ENCODE peak calls at places on chromosomes 5 and 9, in ten cellular contexts. Z, W, O, A, U, V, M, P, L and Y are unnamed samples.

GRCh38 chr9:75979362-75979761 is 88.9 kb downstream of the PCSK5 start:
- DNase-seq in Z (no peak), W (no peak), O (peak; percentile 51), A (peak; percentile 34), U (no peak), V (no peak), M (peak; percentile 22), P (no peak), L (no peak), Y (no peak)

GRCh38 chr9:112487008-112487798 is 576 bp downstream of the KIAA1958 start:
- DNase-seq in Z (no peak), W (peak; percentile 70), O (peak; percentile 74), A (peak; percentile 76), U (peak; percentile 77), V (peak; percentile 41), M (peak; percentile 53), P (peak; percentile 74), L (no peak), Y (peak; percentile 65)

GRCh38 chr5:57315941-57316340 is 142.1 kb downstream of the GPBP1 start:
- DNase-seq in Z (no peak), W (no peak), O (no peak), A (no peak), U (no peak), V (no peak), M (no peak), P (no peak), L (no peak), Y (no peak)

GRCh38 chr5:130141689-130142320 is 237.5 kb downstream of the CHSY3 start:
- DNase-seq in Z (no peak), W (no peak), O (peak; percentile 66), A (peak; percentile 55), U (no peak), V (no peak), M (peak; percentile 70), P (peak; percentile 45), L (peak; percentile 10), Y (no peak)

GRCh38 chr9:93064392-93065124 is 6.1 kb downstream of the SUSD3 start:
- DNase-seq in Z (no peak), W (peak; percentile 90), O (peak; percentile 50), A (no peak), U (no peak), V (peak; percentile 90), M (no peak), P (peak; percentile 70), L (no peak), Y (peak; percentile 46)

GRCh38 chr9:134710271-134710540 is 68.6 kb downstream of the COL5A1 start:
- DNase-seq in Z (no peak), W (no peak), O (no peak), A (peak; percentile 34), U (no peak), V (no peak), M (no peak), P (no peak), L (no peak), Y (no peak)

GRCh38 chr5:144142030-144142825 is 28.2 kb downstream of the YIPF5 start:
- DNase-seq in Z (no peak), W (peak; percentile 2), O (no peak), A (peak; percentile 81), U (no peak), V (no peak), M (peak; percentile 65), P (no peak), L (peak; percentile 7), Y (no peak)

GRCh38 chr5:172383231-172383802 is 71.0 kb downstream of the SH3PXD2B start:
- DNase-seq in Z (no peak), W (no peak), O (no peak), A (peak; percentile 40), U (no peak), V (no peak), M (peak; percentile 40), P (no peak), L (peak; percentile 48), Y (no peak)

GRCh38 chr9:1978941-1979340 is 36.2 kb upstream of the SMARCA2 start:
- DNase-seq in Z (no peak), W (no peak), O (peak; percentile 40), A (peak; percentile 93), U (no peak), V (no peak), M (peak; percentile 80), P (no peak), L (no peak), Y (no peak)

GRCh38 chr9:80305136-80305535 is 733.4 kb downstream of the TLE4 start:
- DNase-seq in Z (no peak), W (no peak), O (no peak), A (no peak), U (no peak), V (no peak), M (no peak), P (no peak), L (no peak), Y (no peak)

GRCh38 chr5:159971931-159972461 is 36.9 kb upstream of the TTC1 start:
- DNase-seq in Z (no peak), W (no peak), O (peak; percentile 47), A (peak; percentile 61), U (no peak), V (no peak), M (peak; percentile 24), P (no peak), L (no peak), Y (no peak)

GRCh38 chr5:8585230-8586018 is 716.5 kb downstream of the MTRR start:
- DNase-seq in Z (no peak), W (no peak), O (no peak), A (peak; percentile 8), U (no peak), V (no peak), M (no peak), P (no peak), L (no peak), Y (no peak)

DNA sequence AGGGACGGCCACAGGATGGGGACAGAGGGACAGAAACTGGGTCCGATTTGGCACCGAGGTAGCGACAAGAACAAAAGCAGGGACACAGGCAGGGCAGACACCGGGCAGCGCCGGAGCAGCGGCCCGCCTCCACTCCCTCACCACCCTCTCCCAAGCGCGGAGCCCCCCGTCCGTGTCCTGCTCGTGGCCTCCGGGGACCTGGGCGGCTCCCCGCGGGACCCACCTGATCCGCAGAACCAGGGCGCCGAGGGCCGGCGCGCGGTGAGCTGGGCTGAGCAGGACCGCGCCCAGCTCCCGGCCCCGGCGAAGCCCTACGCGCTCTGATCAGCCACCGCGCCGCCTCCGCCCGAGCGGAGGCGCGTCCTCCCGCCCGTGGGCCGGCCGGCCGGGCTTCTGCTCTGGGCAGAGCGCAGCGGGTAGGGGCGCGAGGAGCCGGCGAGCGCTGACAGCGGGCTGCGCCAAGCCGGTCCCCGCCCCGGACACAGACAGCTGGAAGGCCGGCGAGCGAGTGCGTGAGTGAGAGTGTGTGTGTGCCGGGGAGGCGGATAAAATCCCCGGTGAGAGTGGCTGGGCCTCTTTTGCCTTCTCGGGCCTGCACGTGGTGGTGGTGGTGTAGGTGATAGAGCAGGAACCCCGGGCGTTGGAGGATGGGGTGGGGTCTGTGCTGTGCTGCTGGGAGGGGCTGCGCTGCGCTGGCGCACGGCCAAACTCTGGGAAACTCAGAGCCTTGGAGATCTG is at the start of gene GGTA1:
- DNase-seq in Z (no peak), W (no peak), O (peak; percentile 61), A (peak; percentile 77), U (no peak), V (no peak), M (peak; percentile 81), P (peak; percentile 83), L (no peak), Y (peak; percentile 58)
- H3K27ac ChIP-seq in Z (peak within 1 kb of the TSS; percentile 66), W (no peak within 1 kb of the TSS), O (no peak within 1 kb of the TSS), A (no peak within 1 kb of the TSS), U (peak within 1 kb of the TSS; percentile 95), V (no peak within 1 kb of the TSS), M (no peak within 1 kb of the TSS), P (peak within 1 kb of the TSS; percentile 53), L (no peak within 1 kb of the TSS), Y (peak within 1 kb of the TSS; percentile 62)

DNA sequence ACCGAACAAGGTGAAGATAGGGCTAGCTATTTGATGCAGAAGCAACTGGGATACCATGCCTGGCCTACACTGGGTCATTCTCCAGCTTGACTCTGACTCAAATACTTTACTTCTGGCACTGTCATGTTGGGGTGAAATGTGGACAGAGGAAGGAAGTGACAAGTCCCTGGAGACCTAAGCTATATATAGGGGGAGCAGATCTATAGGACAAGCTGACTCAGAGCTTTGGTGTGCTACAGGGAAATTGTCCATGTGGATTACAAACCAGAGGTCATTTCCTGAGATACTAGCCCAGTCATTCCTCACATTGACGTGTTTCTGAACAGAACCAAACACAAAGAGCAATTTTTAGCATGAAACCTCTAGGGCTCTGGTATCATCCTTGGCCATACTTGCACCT is 531.6 kb upstream of the CLINT1 start:
- DNase-seq in Z (no peak), W (no peak), O (no peak), A (peak; percentile 77), U (no peak), V (no peak), M (peak; percentile 73), P (no peak), L (no peak), Y (no peak)
- H3K27ac ChIP-seq in Z (no peak overlapping the region), W (no peak overlapping the region), O (no peak overlapping the region), A (peak overlapping the region; percentile 50), U (no peak overlapping the region), V (no peak overlapping the region), M (no peak overlapping the region), P (no peak overlapping the region), L (no peak overlapping the region), Y (no peak overlapping the region)

GRCh38 chr5:126836778-126837177 is 59.8 kb downstream of the LMNB1 start:
- DNase-seq in Z (no peak), W (no peak), O (no peak), A (no peak), U (no peak), V (no peak), M (no peak), P (no peak), L (no peak), Y (no peak)

GRCh38 chr5:126837242-126837641 is 60.3 kb downstream of the LMNB1 start:
- DNase-seq in Z (no peak), W (no peak), O (no peak), A (no peak), U (no peak), V (no peak), M (no peak), P (no peak), L (no peak), Y (no peak)

DNA sequence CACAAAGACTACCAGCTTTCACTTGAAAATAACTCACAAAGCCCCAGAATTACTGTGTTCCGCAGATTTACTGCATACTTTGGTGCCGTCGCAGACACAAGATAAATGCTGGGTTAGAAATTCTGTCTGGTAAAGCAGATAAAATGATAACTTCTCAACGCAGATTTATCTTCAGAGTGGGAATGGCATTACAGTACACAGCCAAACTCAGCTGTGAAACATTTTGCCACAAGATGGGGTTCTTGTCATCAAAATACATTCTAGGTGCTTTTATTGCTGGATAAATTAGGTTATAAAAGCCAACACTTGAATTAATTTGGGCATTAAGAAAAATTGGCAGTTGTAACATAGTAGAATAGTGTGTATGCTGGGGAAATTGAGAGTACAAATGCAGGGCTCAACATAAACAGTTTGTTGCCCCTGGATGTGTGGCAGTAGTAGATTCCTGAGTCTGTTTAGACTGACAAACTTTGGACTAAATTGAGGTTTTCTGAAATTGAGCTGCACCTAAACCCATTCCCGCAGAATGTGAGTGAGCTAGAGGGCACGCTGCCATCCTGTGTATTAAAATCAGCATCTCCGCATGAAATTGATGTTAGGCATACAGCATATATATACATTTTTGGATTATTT is 61.1 kb downstream of the LMNB1 start:
- DNase-seq in Z (no peak), W (no peak), O (no peak), A (peak; percentile 50), U (no peak), V (no peak), M (peak; percentile 63), P (no peak), L (no peak), Y (no peak)
- H3K27ac ChIP-seq in Z (no peak overlapping the region), W (no peak overlapping the region), O (no peak overlapping the region), A (no peak overlapping the region), U (no peak overlapping the region), V (no peak overlapping the region), M (no peak overlapping the region), P (no peak overlapping the region), L (no peak overlapping the region), Y (no peak overlapping the region)

GRCh38 chr9:9881692-9882091 is 731.1 kb downstream of the PTPRD start:
- DNase-seq in Z (no peak), W (no peak), O (no peak), A (no peak), U (no peak), V (no peak), M (no peak), P (no peak), L (no peak), Y (no peak)
- H3K27ac ChIP-seq in Z (no peak overlapping the region), W (no peak overlapping the region), O (no peak overlapping the region), A (no peak overlapping the region), U (no peak overlapping the region), V (no peak overlapping the region), M (no peak overlapping the region), P (no peak overlapping the region), L (no peak overlapping the region), Y (no peak overlapping the region)